ENCODE peak calls at places on chromosomes 12 and 14, in ten cellular contexts. E, R, L, S, U, D, F, M, K and J are unnamed samples.

GRCh38 chr14:105487449-105487985 is 831 bp downstream of the CRIP1 start:
- DNase-seq in M (peak), K (peak), L (no peak), R (peak), F (no peak), D (no peak), E (no peak), U (no peak), S (no peak), J (no peak)

GRCh38 chr14:92501891-92502351 is 11.7 kb upstream of the RIN3 start:
- DNase-seq in F (peak), E (no peak), L (no peak), K (no peak), M (no peak), D (no peak), R (no peak), S (no peak), U (peak), J (no peak)

GRCh38 chr12:93020225-93020997 is 91.3 kb upstream of the EEA1 start:
- DNase-seq in R (no peak), D (no peak), M (peak), U (no peak), E (no peak), S (peak), L (no peak), F (no peak), K (no peak), J (no peak)

GRCh38 chr12:130715150-130715995 is 726 bp downstream of the RIMBP2 start:
- DNase-seq in M (peak), R (no peak), K (no peak), D (no peak), F (no peak), L (no peak), E (no peak), U (no peak), S (peak), J (no peak)

GRCh38 chr12:52634266-52635056 is 16.1 kb upstream of the KRT73 start:
- DNase-seq in D (peak), K (no peak), S (no peak), U (no peak), F (no peak), R (no peak), L (no peak), E (no peak), M (no peak), J (no peak)

GRCh38 chr14:60789656-60790055 is 55.1 kb downstream of the MNAT1 start:
- DNase-seq in L (no peak), E (no peak), D (no peak), U (no peak), S (no peak), R (no peak), K (no peak), F (peak), M (no peak), J (no peak)

GRCh38 chr12:123478762-123479161 is 20.8 kb downstream of the SNRNP35 start:
- DNase-seq in E (no peak), F (peak), D (no peak), M (no peak), L (no peak), R (no peak), K (no peak), U (peak), S (no peak), J (no peak)

GRCh38 chr12:109951136-109951535 is 45.0 kb downstream of the GIT2 start:
- DNase-seq in M (no peak), R (no peak), L (peak), U (peak), F (peak), S (no peak), E (no peak), K (no peak), D (no peak), J (no peak)

GRCh38 chr12:45547822-45548221 is 181.7 kb upstream of the ARID2 start:
- DNase-seq in F (peak), R (no peak), U (no peak), S (no peak), M (no peak), D (no peak), L (no peak), E (no peak), K (no peak), J (no peak)

DNA sequence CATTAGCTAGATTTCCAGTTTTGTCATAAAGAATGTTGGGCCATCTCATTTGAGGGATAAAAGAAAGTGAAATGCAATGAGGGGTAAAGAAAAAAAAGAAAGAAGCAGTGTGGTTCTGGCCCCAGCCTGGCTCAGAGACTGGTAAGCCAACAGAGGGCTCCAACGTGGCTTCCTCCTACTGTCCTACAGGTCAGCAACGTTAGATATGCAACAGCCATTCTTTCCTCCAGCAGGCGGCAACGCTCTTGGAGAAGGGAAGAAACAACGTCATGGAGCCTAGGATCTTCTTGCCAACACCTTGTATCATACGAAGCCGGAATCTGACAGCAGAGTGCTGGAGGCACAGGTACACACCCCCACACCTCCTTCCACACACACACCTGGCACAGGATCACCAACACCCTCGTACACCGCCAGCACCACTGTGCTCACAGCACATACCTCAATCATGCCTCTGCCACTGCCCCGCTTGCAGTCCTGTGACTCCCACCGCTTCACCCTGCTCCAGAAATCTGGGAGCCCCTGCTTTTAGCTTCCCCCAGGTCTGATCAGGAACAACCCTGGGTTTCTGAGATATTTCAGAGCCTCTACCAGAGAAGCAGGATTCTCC is 102.8 kb downstream of the RPAP3 start:
- DNase-seq in E (no peak), U (no peak), S (no peak), K (no peak), M (no peak), D (no peak), L (no peak), F (no peak), R (no peak), J (no peak)
- TF ChIP-seq CTCF in E (no peak), U (no peak), S (no peak), K (no peak), M (no peak), D (no peak), L (peak), F (no peak), R (no peak), J (no peak)

GRCh38 chr14:64960762-64961276 is 11.3 kb downstream of the RAB15 start:
- DNase-seq in R (no peak), K (no peak), E (no peak), U (no peak), D (no peak), S (no peak), M (no peak), F (no peak), L (no peak), J (no peak)
- TF ChIP-seq CTCF in R (no peak), K (no peak), E (no peak), U (no peak), D (no peak), S (no peak), M (no peak), F (no peak), L (peak), J (peak)

GRCh38 chr12:56221757-56222530 is at the start of gene RNF41:
- DNase-seq in D (peak), E (peak), U (peak), L (peak), R (peak), F (peak), K (peak), M (peak), S (peak), J (peak)
- TF ChIP-seq CTCF in D (peak), E (no peak), U (no peak), L (no peak), R (no peak), F (peak), K (no peak), M (peak), S (no peak), J (no peak)

GRCh38 chr12:13044859-13045384 is 741 bp downstream of the FAM234B start:
- DNase-seq in S (no peak), E (peak), L (peak), M (no peak), K (no peak), D (no peak), U (peak), R (no peak), F (no peak), J (no peak)

GRCh38 chr12:13046914-13047472 is 2.8 kb downstream of the FAM234B start:
- DNase-seq in D (no peak), E (no peak), R (no peak), F (no peak), U (no peak), L (no peak), S (peak), K (no peak), M (no peak), J (peak)

GRCh38 chr12:13042666-13043230 is 1.4 kb upstream of the FAM234B start:
- DNase-seq in M (no peak), D (no peak), L (no peak), F (no peak), S (no peak), E (no peak), R (no peak), U (no peak), K (no peak), J (no peak)

GRCh38 chr12:13045816-13046215 is 1.6 kb downstream of the FAM234B start:
- DNase-seq in R (no peak), K (no peak), D (no peak), E (no peak), L (no peak), M (no peak), U (no peak), F (no peak), S (no peak), J (no peak)

DNA sequence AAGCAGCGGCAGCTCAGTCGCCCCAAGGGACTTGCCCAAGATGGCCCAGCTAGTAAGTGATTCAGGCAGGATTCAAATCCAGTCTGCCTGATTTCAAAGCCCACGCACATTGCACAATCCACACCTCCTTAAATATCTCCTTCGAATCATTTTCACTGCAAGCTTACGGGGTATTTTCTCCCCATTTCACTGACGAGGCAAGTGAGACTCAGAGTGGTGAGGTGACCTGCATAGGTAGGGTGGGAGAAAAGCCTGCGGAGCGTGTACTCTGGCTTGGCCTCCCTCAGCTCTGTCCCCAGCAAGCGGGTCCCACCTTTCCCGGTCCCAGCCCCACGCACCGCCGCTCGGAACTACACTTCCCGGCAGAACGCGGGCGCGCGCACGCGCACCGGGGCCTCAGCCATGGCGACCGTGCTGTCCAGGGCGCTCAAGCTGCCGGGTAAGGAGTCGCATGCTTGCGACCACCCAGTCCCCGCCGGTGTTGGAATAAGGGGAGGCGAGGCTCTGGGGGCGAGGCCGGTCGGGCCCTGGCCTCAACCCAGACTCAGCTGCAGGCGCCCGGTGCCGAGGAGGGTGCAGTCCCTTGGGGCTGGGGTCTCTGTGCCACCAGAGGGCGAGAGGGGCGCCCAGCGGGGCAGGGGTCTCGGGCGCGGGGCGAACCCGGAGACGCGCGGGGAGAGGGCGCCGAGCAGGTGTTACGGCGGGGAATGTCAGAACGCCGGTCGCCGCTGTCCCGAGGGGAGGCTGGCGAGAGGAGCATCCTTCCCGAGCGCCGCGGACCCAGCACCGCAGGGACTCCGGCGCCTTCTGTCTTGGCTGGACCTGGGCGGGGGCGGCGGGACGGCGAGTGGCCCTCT is at the start of gene FAM234B:
- DNase-seq in U (peak), F (peak), L (peak), K (peak), S (peak), E (peak), M (peak), R (peak), D (peak), J (peak)
- TF ChIP-seq CTCF in U (no peak), F (peak), L (no peak), K (no peak), S (peak), E (peak), M (peak), R (no peak), D (no peak), J (no peak)

GRCh38 chr12:114735011-114735410 is 51.0 kb upstream of the TBX3 start:
- DNase-seq in K (no peak), R (no peak), M (no peak), U (no peak), L (no peak), D (no peak), E (no peak), S (no peak), F (no peak), J (no peak)
- TF ChIP-seq CTCF in K (no peak), R (no peak), M (no peak), U (no peak), L (no peak), D (no peak), E (no peak), S (no peak), F (no peak), J (no peak)